ENCODE peak calls at places on chromosome 17, in six cellular contexts. One of them, this sample, is unnamed.

GRCh38 chr17:59761385-59762021 is 54.0 kb downstream of the VMP1 start:
- DNase-seq in breast epithelium: no peak
- DNase-seq in tibial nerve: no peak
- DNase-seq in heart left ventricle: no peak
- DNase-seq in Peyer's patch: no peak
- DNase-seq in body of pancreas: no peak
- DNase-seq in this sample: peak; percentile 86

GRCh38 chr17:82073446-82073845 is 7.8 kb upstream of the DUS1L start:
- DNase-seq in Peyer's patch: no peak
- DNase-seq in tibial nerve: no peak
- DNase-seq in body of pancreas: no peak
- DNase-seq in heart left ventricle: no peak
- DNase-seq in breast epithelium: no peak
- DNase-seq in this sample: no peak

GRCh38 chr17:76135810-76136188 is 5.2 kb downstream of the FOXJ1 start:
- DNase-seq in tibial nerve: no peak
- DNase-seq in heart left ventricle: peak; percentile 13
- DNase-seq in breast epithelium: no peak
- DNase-seq in body of pancreas: no peak
- DNase-seq in Peyer's patch: peak; percentile 30
- DNase-seq in this sample: no peak

GRCh38 chr17:17758443-17758842 is 77.2 kb downstream of the RAI1 start:
- DNase-seq in tibial nerve: no peak
- DNase-seq in Peyer's patch: no peak
- DNase-seq in body of pancreas: no peak
- DNase-seq in breast epithelium: no peak
- DNase-seq in heart left ventricle: no peak
- DNase-seq in this sample: no peak

GRCh38 chr17:18262111-18262510 is 1.6 kb downstream of the MIEF2 start:
- DNase-seq in heart left ventricle: no peak
- DNase-seq in body of pancreas: no peak
- DNase-seq in Peyer's patch: no peak
- DNase-seq in tibial nerve: no peak
- DNase-seq in breast epithelium: no peak
- DNase-seq in this sample: no peak

GRCh38 chr17:27654654-27655524 is 23.9 kb downstream of the LGALS9 start:
- DNase-seq in breast epithelium: no peak
- DNase-seq in heart left ventricle: peak; percentile 64
- DNase-seq in body of pancreas: peak; percentile 76
- DNase-seq in tibial nerve: peak; percentile 29
- DNase-seq in Peyer's patch: peak; percentile 84
- DNase-seq in this sample: peak; percentile 45

GRCh38 chr17:68897557-68897956 is 57.6 kb downstream of the ABCA8 start:
- DNase-seq in breast epithelium: no peak
- DNase-seq in body of pancreas: no peak
- DNase-seq in heart left ventricle: no peak
- DNase-seq in tibial nerve: no peak
- DNase-seq in Peyer's patch: no peak
- DNase-seq in this sample: no peak

GRCh38 chr17:81735181-81736102 is 23.4 kb downstream of the SLC25A10 start:
- DNase-seq in Peyer's patch: peak; percentile 72
- DNase-seq in body of pancreas: peak; percentile 41
- DNase-seq in breast epithelium: no peak
- DNase-seq in tibial nerve: no peak
- DNase-seq in heart left ventricle: no peak
- DNase-seq in this sample: peak; percentile 33

GRCh38 chr17:57283203-57283971 is 27.1 kb downstream of the MSI2 start:
- DNase-seq in tibial nerve: no peak
- DNase-seq in Peyer's patch: no peak
- DNase-seq in body of pancreas: no peak
- DNase-seq in heart left ventricle: no peak
- DNase-seq in breast epithelium: no peak
- DNase-seq in this sample: no peak

GRCh38 chr17:28470266-28471126 is 2.9 kb upstream of the SLC13A2 start:
- DNase-seq in tibial nerve: no peak
- DNase-seq in Peyer's patch: peak; percentile 63
- DNase-seq in breast epithelium: no peak
- DNase-seq in body of pancreas: peak; percentile 51
- DNase-seq in heart left ventricle: no peak
- DNase-seq in this sample: no peak

GRCh38 chr17:82396601-82397435 is 21.3 kb upstream of the HEXD start:
- DNase-seq in heart left ventricle: peak; percentile 56
- DNase-seq in body of pancreas: no peak
- DNase-seq in breast epithelium: no peak
- DNase-seq in Peyer's patch: no peak
- DNase-seq in tibial nerve: no peak
- DNase-seq in this sample: peak; percentile 90

GRCh38 chr17:22454070-22454999 is 762.0 kb downstream of the KCNJ18 start:
- DNase-seq in tibial nerve: no peak
- DNase-seq in Peyer's patch: no peak
- DNase-seq in breast epithelium: no peak
- DNase-seq in body of pancreas: no peak
- DNase-seq in heart left ventricle: no peak
- DNase-seq in this sample: no peak

GRCh38 chr17:74545456-74546230 is at the start of gene CD300C:
- DNase-seq in Peyer's patch: peak; percentile 51
- DNase-seq in body of pancreas: no peak
- DNase-seq in heart left ventricle: peak; percentile 41
- DNase-seq in tibial nerve: no peak
- DNase-seq in breast epithelium: no peak
- DNase-seq in this sample: no peak

GRCh38 chr17:28499684-28500357 is 6.3 kb upstream of the FOXN1 start:
- DNase-seq in Peyer's patch: peak; percentile 53
- DNase-seq in breast epithelium: no peak
- DNase-seq in heart left ventricle: no peak
- DNase-seq in body of pancreas: no peak
- DNase-seq in tibial nerve: no peak
- DNase-seq in this sample: no peak

GRCh38 chr17:70365098-70365583 is 195.8 kb downstream of the KCNJ2 start:
- DNase-seq in body of pancreas: no peak
- DNase-seq in tibial nerve: no peak
- DNase-seq in Peyer's patch: no peak
- DNase-seq in breast epithelium: no peak
- DNase-seq in heart left ventricle: no peak
- DNase-seq in this sample: peak; percentile 78

GRCh38 chr17:43758497-43759174 is at the start of gene SOST:
- DNase-seq in breast epithelium: no peak
- DNase-seq in heart left ventricle: no peak
- DNase-seq in body of pancreas: no peak
- DNase-seq in tibial nerve: no peak
- DNase-seq in Peyer's patch: no peak
- DNase-seq in this sample: no peak

GRCh38 chr17:70107441-70107840 is 32.4 kb downstream of the KCNJ16 start:
- DNase-seq in breast epithelium: no peak
- DNase-seq in Peyer's patch: no peak
- DNase-seq in tibial nerve: no peak
- DNase-seq in heart left ventricle: no peak
- DNase-seq in body of pancreas: no peak
- DNase-seq in this sample: no peak

DNA sequence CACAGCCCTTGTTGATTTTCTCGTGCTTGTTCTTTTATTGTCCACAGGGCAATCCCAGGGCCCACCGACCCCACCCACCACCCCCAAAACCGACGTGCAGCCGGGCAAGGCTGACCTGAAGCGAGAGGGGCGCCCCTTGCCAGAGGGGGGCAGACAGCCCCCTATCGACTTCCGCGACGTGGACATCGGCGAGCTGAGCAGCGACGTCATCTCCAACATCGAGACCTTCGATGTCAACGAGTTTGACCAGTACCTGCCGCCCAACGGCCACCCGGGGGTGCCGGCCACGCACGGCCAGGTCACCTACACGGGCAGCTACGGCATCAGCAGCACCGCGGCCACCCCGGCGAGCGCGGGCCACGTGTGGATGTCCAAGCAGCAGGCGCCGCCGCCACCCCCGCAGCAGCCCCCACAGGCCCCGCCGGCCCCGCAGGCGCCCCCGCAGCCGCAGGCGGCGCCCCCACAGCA is 2.7 kb downstream of the SOX9 start:
- DNase-seq in tibial nerve: no peak
- DNase-seq in heart left ventricle: no peak
- DNase-seq in body of pancreas: no peak
- DNase-seq in breast epithelium: no peak
- DNase-seq in Peyer's patch: no peak
- DNase-seq in this sample: no peak
- TF ChIP-seq POLR2A in tibial nerve: no peak
- TF ChIP-seq POLR2A in heart left ventricle: no peak
- TF ChIP-seq POLR2A in body of pancreas: no peak
- TF ChIP-seq POLR2A in breast epithelium: no peak
- TF ChIP-seq POLR2A in Peyer's patch: no peak
- TF ChIP-seq POLR2A in this sample: no peak

DNA sequence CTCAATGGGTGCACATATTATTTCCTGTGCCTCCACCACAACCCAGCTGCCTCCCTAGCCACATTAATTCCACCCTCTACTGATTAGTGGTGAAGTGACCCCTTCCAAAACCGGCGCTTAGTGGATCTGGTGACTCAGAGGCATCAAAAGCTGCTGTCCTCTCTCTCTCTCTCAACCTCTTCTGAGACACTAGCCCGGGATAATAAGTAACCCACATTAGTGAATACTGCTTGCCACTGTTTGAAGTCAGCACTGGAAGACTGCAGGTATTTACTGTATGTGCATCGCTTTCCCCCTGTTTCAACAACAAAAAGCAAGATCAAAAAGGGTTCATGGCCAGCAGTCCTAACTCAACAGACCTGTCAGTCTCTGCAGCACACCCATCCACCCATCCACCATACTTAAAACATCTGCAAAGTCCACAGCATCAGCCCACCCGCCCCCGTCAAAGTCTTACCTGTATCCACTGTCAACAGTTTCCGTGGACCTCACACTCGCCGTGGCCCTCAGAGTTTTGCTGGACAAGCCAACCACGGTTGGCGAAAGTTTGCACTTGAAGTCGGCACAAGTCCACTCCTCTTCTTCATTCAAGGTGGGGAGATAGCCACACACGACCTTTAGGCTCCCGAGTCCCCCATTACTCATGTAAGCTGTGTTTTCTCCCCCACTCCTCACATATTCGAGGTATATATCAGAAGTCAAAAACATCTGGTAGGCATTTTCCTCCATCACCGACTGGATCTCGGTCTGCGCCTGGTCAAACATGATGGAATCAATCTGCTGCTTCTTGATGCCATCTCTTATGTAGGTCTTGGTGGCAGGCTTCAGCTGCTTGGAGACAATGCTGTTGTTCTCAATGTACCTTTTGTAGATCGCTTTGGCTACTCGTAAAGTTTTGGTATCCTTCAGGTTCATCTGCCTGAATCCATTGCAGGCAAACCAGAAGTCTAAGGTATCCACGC is 3.8 kb downstream of the AXIN2 start:
- DNase-seq in tibial nerve: no peak
- DNase-seq in heart left ventricle: no peak
- DNase-seq in Peyer's patch: no peak
- DNase-seq in body of pancreas: no peak
- DNase-seq in breast epithelium: no peak
- DNase-seq in this sample: peak; percentile 55
- TF ChIP-seq POLR2A in tibial nerve: no peak
- TF ChIP-seq POLR2A in heart left ventricle: no peak
- TF ChIP-seq POLR2A in Peyer's patch: no peak
- TF ChIP-seq POLR2A in body of pancreas: no peak
- TF ChIP-seq POLR2A in breast epithelium: no peak
- TF ChIP-seq POLR2A in this sample: no peak

DNA sequence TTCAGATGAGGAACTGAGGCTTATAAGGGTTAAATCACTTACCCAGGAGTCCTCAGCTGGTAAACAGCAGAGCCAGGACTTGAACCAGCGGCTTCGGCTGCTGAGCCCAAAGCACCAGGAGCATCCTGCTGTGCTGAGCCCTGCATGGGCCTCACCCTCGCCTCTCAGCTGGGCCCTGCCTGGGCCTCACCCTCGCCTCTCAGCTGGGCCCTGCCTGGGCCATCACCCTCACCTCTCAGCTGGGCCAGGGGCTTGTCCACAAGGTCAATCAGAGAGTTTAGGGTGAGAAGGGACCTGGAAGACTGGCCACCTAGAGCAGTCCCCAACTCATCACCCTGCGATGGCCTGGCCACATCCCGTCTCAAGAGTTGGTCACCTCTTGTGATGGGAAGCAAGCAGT is 4.2 kb downstream of the STAC2 start:
- DNase-seq in heart left ventricle: no peak
- DNase-seq in body of pancreas: no peak
- DNase-seq in Peyer's patch: no peak
- DNase-seq in tibial nerve: no peak
- DNase-seq in breast epithelium: no peak
- DNase-seq in this sample: no peak
- TF ChIP-seq POLR2A in heart left ventricle: no peak
- TF ChIP-seq POLR2A in body of pancreas: no peak
- TF ChIP-seq POLR2A in Peyer's patch: no peak
- TF ChIP-seq POLR2A in tibial nerve: no peak
- TF ChIP-seq POLR2A in breast epithelium: no peak
- TF ChIP-seq POLR2A in this sample: no peak

GRCh38 chr17:45170976-45171337 is 9.3 kb downstream of the HEXIM2 start:
- DNase-seq in Peyer's patch: peak; percentile 61
- DNase-seq in breast epithelium: peak; percentile 91
- DNase-seq in heart left ventricle: peak; percentile 84
- DNase-seq in tibial nerve: peak; percentile 62
- DNase-seq in body of pancreas: peak; percentile 49
- DNase-seq in this sample: peak; percentile 52

GRCh38 chr17:45170280-45170975 is 8.8 kb downstream of the HEXIM2 start:
- DNase-seq in heart left ventricle: no peak
- DNase-seq in Peyer's patch: no peak
- DNase-seq in tibial nerve: no peak
- DNase-seq in breast epithelium: no peak
- DNase-seq in body of pancreas: no peak
- DNase-seq in this sample: no peak

GRCh38 chr17:45172232-45172540 is 10.5 kb downstream of the HEXIM2 start:
- DNase-seq in breast epithelium: no peak
- DNase-seq in heart left ventricle: no peak
- DNase-seq in body of pancreas: no peak
- DNase-seq in tibial nerve: no peak
- DNase-seq in Peyer's patch: no peak
- DNase-seq in this sample: no peak

GRCh38 chr17:45171338-45172231 is 9.9 kb downstream of the HEXIM2 start:
- DNase-seq in tibial nerve: no peak
- DNase-seq in breast epithelium: peak; percentile 76
- DNase-seq in body of pancreas: peak; percentile 37
- DNase-seq in heart left ventricle: peak; percentile 39
- DNase-seq in Peyer's patch: peak; percentile 72
- DNase-seq in this sample: no peak

DNA sequence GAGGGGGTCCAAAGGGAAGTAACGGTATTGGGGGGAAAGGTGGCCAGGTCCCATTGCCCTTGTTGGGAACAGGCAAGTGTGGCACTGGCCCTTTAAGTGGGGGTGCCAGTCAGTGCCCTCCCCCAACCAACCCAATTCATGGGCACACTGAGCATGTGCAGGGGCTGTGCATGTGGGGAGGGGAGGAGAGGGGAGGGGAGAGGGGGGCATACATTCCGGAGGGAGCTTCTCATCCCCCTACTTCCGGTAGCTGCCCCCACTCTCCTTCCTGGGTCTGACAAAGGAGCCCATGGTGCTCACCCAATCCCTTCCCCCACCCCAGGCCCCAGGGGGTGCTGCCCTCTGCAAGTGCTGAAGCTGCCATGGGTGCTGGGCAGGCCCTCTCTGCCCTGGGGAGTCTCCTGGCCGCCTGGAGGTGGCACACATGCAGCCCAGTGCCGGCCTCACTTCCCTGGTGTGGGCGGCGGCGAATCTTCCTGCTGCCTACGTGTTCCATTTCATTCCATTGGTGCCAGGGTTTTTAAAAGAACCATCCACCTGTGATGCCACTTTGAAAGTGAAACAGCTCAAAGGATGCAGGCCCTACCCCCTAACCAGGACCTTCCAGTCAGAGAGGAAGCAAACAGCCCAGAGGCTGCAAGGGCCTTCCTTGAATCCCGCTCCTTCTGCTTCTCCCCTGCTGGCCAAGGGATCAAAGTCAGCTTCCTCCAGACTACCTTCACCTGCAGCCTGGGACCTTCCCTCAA is 11.0 kb downstream of the HEXIM2 start:
- DNase-seq in tibial nerve: peak; percentile 28
- DNase-seq in heart left ventricle: peak; percentile 77
- DNase-seq in body of pancreas: peak; percentile 88
- DNase-seq in breast epithelium: peak; percentile 79
- DNase-seq in Peyer's patch: peak; percentile 73
- DNase-seq in this sample: peak; percentile 72
- TF ChIP-seq POLR2A in tibial nerve: no peak
- TF ChIP-seq POLR2A in heart left ventricle: no peak
- TF ChIP-seq POLR2A in body of pancreas: peak; percentile 71
- TF ChIP-seq POLR2A in breast epithelium: no peak
- TF ChIP-seq POLR2A in Peyer's patch: no peak
- TF ChIP-seq POLR2A in this sample: no peak

This sample was measured in IMR-90.